ENCODE peak calls at places on chromosomes 4 and X, in six cellular contexts. J is neural progenitor cell, R is T-helper 9 cell, V is SW480, W is foreskin fibroblast, L is ELR. E is an unnamed sample.

GRCh38 chr4:92101609-92102231 is 202.0 kb upstream of the GRID2 start:
- DNase-seq in J (no peak), R (no peak), V (no peak), W (peak), L (no peak), E (peak)

GRCh38 chr4:3473251-3473942 is 10.3 kb downstream of the DOK7 start:
- DNase-seq in J (peak), R (no peak), V (no peak), W (no peak), L (no peak), E (no peak)

GRCh38 chrX:47481160-47481559 is 1.9 kb downstream of the ZNF41 start:
- DNase-seq in J (no peak), R (no peak), V (no peak), W (no peak), L (no peak), E (no peak)

GRCh38 chr4:101970555-101970954 is 180.0 kb downstream of the BANK1 start:
- DNase-seq in J (no peak), R (no peak), V (no peak), W (no peak), L (no peak), E (no peak)

GRCh38 chr4:183182873-183183725 is 84.0 kb downstream of the WWC2 start:
- DNase-seq in J (peak), R (peak), V (peak), W (peak), L (peak), E (peak)

GRCh38 chr4:112302320-112303274 is 5.4 kb downstream of the ALPK1 start:
- DNase-seq in J (no peak), R (no peak), V (no peak), W (no peak), L (no peak), E (no peak)

GRCh38 chr4:109444182-109444844 is 10.7 kb downstream of the SEC24B start:
- DNase-seq in J (no peak), R (no peak), V (no peak), W (no peak), L (no peak), E (no peak)

GRCh38 chr4:2583517-2583916 is 47.1 kb downstream of the FAM193A start:
- DNase-seq in J (no peak), R (no peak), V (no peak), W (peak), L (no peak), E (peak)

GRCh38 chr4:28558871-28559270 is 1698.2 kb downstream of the STIM2 start:
- DNase-seq in J (peak), R (no peak), V (no peak), W (no peak), L (no peak), E (no peak)

GRCh38 chr4:141388483-141388882 is 167.8 kb downstream of the ZNF330 start:
- DNase-seq in J (no peak), R (no peak), V (no peak), W (peak), L (peak), E (peak)

GRCh38 chr4:113976937-113977855 is 2.3 kb downstream of the ARSJ start:
- DNase-seq in J (no peak), R (no peak), V (no peak), W (peak), L (peak), E (peak)

GRCh38 chr4:173211222-173211621 is 42.6 kb downstream of the GALNT7 start:
- DNase-seq in J (no peak), R (no peak), V (no peak), W (no peak), L (peak), E (no peak)

GRCh38 chr4:7212101-7212674 is 19.9 kb downstream of the SORCS2 start:
- DNase-seq in J (no peak), R (no peak), V (peak), W (no peak), L (no peak), E (no peak)

GRCh38 chr4:118849867-118850812 is 14.2 kb upstream of the SEC24D start:
- DNase-seq in J (no peak), R (peak), V (peak), W (peak), L (peak), E (no peak)

GRCh38 chr4:118557298-118557851 is 127.8 kb upstream of the METTL14 start:
- DNase-seq in J (peak), R (no peak), V (peak), W (peak), L (peak), E (peak)

GRCh38 chr4:169226565-169226964 is 44.2 kb downstream of the SH3RF1 start:
- DNase-seq in J (no peak), R (no peak), V (no peak), W (no peak), L (no peak), E (no peak)

GRCh38 chrX:3384330-3384729 is 37.9 kb upstream of the MXRA5 start:
- DNase-seq in J (no peak), R (no peak), V (peak), W (no peak), L (peak), E (no peak)

GRCh38 chr4:146124023-146124680 is 51.4 kb upstream of the LSM6 start:
- DNase-seq in J (peak), R (no peak), V (no peak), W (no peak), L (peak), E (no peak)

GRCh38 chr4:59855630-59856352 is 1344.3 kb upstream of the ADGRL3 start:
- DNase-seq in J (no peak), R (no peak), V (no peak), W (no peak), L (no peak), E (no peak)

GRCh38 chr4:145183023-145183422 is 2.6 kb upstream of the OTUD4 start:
- DNase-seq in J (no peak), R (no peak), V (no peak), W (peak), L (peak), E (no peak)

GRCh38 chr4:164221631-164222030 is 532.3 kb upstream of the SMIM31 start:
- DNase-seq in J (no peak), R (no peak), V (no peak), W (no peak), L (peak), E (no peak)

GRCh38 chr4:155353923-155354540 is 22.7 kb downstream of the MAP9 start:
- DNase-seq in J (peak), R (no peak), V (peak), W (peak), L (peak), E (peak)

GRCh38 chr4:88753658-88754431 is 56.2 kb upstream of the NAP1L5 start:
- DNase-seq in J (no peak), R (no peak), V (no peak), W (no peak), L (no peak), E (no peak)

GRCh38 chr4:140004580-140005314 is 149.2 kb downstream of the MAML3 start:
- DNase-seq in J (peak), R (no peak), V (no peak), W (peak), L (peak), E (peak)

GRCh38 chrX:18468599-18468998 is 43.2 kb downstream of the CDKL5 start:
- DNase-seq in J (no peak), R (no peak), V (no peak), W (no peak), L (no peak), E (no peak)

GRCh38 chr4:173264960-173265281 is 69.2 kb downstream of the HMGB2 start:
- DNase-seq in J (no peak), R (no peak), V (no peak), W (no peak), L (no peak), E (no peak)

GRCh38 chr4:66555301-66555700 is 885.0 kb upstream of the EPHA5 start:
- DNase-seq in J (no peak), R (no peak), V (no peak), W (no peak), L (peak), E (peak)

GRCh38 chrX:35380808-35381700 is 417.1 kb upstream of the MAGEB16 start:
- DNase-seq in J (peak), R (no peak), V (peak), W (no peak), L (peak), E (no peak)

GRCh38 chr4:142211444-142211843 is 575.1 kb downstream of the IL15 start:
- DNase-seq in J (no peak), R (no peak), V (no peak), W (no peak), L (no peak), E (no peak)

GRCh38 chrX:22952011-22952410 is 47.7 kb upstream of the DDX53 start:
- DNase-seq in J (no peak), R (no peak), V (no peak), W (peak), L (peak), E (no peak)

E was measured in fibroblast of gingiva.